ENCODE peak calls at places on chromosome 6, in seven cellular contexts. P, W, I, M, L, D and Y are unnamed samples.

GRCh38 chr6:47138046-47138445 is 95.9 kb upstream of the ADGRF1 start:
- DNase-seq in P (no peak), W (peak), I (no peak), M (no peak), L (no peak), D (no peak), Y (no peak)

GRCh38 chr6:45608252-45608911 is 230.6 kb upstream of the SUPT3H start:
- DNase-seq in P (no peak), W (no peak), I (no peak), M (no peak), L (no peak), D (no peak), Y (no peak)

GRCh38 chr6:146041282-146041681 is 12.4 kb downstream of the GRM1 start:
- DNase-seq in P (peak), W (no peak), I (no peak), M (no peak), L (peak), D (no peak), Y (no peak)

GRCh38 chr6:13397359-13398080 is 69.2 kb upstream of the TBC1D7 start:
- DNase-seq in P (no peak), W (no peak), I (no peak), M (no peak), L (no peak), D (peak), Y (peak)

GRCh38 chr6:101800598-101800997 is 407.1 kb downstream of the GRIK2 start:
- DNase-seq in P (no peak), W (no peak), I (no peak), M (no peak), L (no peak), D (no peak), Y (no peak)

GRCh38 chr6:149887343-149887742 is 10.6 kb downstream of the RAET1E start:
- DNase-seq in P (no peak), W (no peak), I (no peak), M (no peak), L (no peak), D (no peak), Y (no peak)

GRCh38 chr6:84728602-84729001 is 35.8 kb downstream of the TBX18 start:
- DNase-seq in P (peak), W (no peak), I (no peak), M (no peak), L (peak), D (no peak), Y (no peak)

GRCh38 chr6:37456126-37456525 is 23.1 kb downstream of the CMTR1 start:
- DNase-seq in P (peak), W (peak), I (no peak), M (no peak), L (no peak), D (no peak), Y (no peak)

GRCh38 chr6:108758884-108759283 is 89.3 kb upstream of the ARMC2 start:
- DNase-seq in P (no peak), W (no peak), I (no peak), M (peak), L (no peak), D (no peak), Y (no peak)

GRCh38 chr6:3312604-3313167 is 53.9 kb downstream of the PSMG4 start:
- DNase-seq in P (no peak), W (no peak), I (no peak), M (no peak), L (no peak), D (no peak), Y (no peak)

GRCh38 chr6:125961117-125961516 is 4.5 kb downstream of the HINT3 start:
- DNase-seq in P (no peak), W (no peak), I (no peak), M (no peak), L (no peak), D (no peak), Y (no peak)

GRCh38 chr6:11414564-11414963 is 123.0 kb upstream of the TMEM170B start:
- DNase-seq in P (peak), W (no peak), I (no peak), M (no peak), L (no peak), D (peak), Y (no peak)

GRCh38 chr6:6730831-6731230 is 142.3 kb downstream of the LY86 start:
- DNase-seq in P (peak), W (peak), I (no peak), M (no peak), L (no peak), D (no peak), Y (no peak)

GRCh38 chr6:43873806-43874714 is 104.0 kb downstream of the VEGFA start:
- DNase-seq in P (no peak), W (no peak), I (peak), M (no peak), L (peak), D (no peak), Y (no peak)

GRCh38 chr6:111585241-111585968 is 20.3 kb downstream of the TRAF3IP2 start:
- DNase-seq in P (no peak), W (no peak), I (no peak), M (no peak), L (no peak), D (no peak), Y (no peak)

GRCh38 chr6:39217177-39217864 is 12.0 kb downstream of the KCNK5 start:
- DNase-seq in P (no peak), W (no peak), I (no peak), M (no peak), L (no peak), D (no peak), Y (no peak)

GRCh38 chr6:16402501-16402900 is 164.1 kb downstream of the GMPR start:
- DNase-seq in P (no peak), W (no peak), I (no peak), M (no peak), L (no peak), D (no peak), Y (no peak)

DNA sequence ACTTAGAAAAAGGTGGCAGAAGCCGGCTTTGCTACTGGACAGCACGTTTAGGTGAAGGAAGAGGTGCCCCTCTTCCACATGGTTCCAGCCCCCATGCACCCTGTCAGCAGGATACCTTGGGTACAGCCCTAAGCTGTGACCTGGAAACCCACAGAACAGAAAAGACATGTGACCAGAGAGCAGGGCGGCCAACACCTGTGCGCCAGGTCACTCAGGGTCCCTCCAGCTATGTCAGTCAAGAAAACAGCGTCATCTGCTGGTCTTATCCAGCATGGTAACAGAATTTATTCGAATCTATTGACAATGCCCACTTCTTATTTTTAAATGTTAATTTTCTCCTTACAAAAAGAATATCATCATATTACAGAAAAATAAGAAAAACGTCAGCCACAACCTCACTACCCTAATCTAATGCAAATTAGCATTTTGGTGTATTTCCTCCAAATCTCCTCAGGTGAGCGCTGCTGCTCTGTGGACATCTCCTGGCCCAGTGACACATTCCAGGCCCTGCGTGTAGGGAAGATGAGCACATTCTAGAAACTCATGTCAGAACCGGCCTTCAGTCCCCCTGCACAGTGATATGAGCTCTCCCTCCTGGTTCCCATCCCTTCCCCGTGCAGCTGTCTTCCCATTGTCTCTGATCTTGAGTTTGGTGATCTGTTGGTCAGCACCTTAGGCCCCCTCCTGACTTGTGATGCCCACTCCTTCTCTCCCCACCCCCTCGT is 37.2 kb downstream of the GTF2H5 start:
- DNase-seq in P (no peak), W (no peak), I (no peak), M (no peak), L (peak), D (no peak), Y (no peak)
- TF ChIP-seq CTCF in P (peak), W (peak), I (peak), M (no peak), L (peak), D (peak), Y (peak)

GRCh38 chr6:41072836-41073202 is at the start of gene NFYA:
- DNase-seq in P (peak), W (peak), I (no peak), M (no peak), L (peak), D (no peak), Y (no peak)

GRCh38 chr6:41071501-41071922 is 644 bp downstream of the OARD1 start:
- DNase-seq in P (no peak), W (no peak), I (no peak), M (no peak), L (no peak), D (no peak), Y (no peak)

GRCh38 chr6:41073968-41074691 is 1.4 kb downstream of the NFYA start:
- DNase-seq in P (no peak), W (no peak), I (no peak), M (no peak), L (peak), D (no peak), Y (no peak)

GRCh38 chr6:41073203-41073967 is 611 bp downstream of the NFYA start:
- DNase-seq in P (peak), W (no peak), I (peak), M (peak), L (peak), D (peak), Y (peak)

GRCh38 chr6:41071923-41072835 is at the start of gene OARD1:
- DNase-seq in P (peak), W (peak), I (peak), M (peak), L (peak), D (peak), Y (peak)
- TF ChIP-seq CTCF in P (no peak), W (no peak), I (no peak), M (no peak), L (no peak), D (no peak), Y (no peak)

GRCh38 chr6:158498362-158498761 is 61.5 kb upstream of the TMEM181 start:
- DNase-seq in P (no peak), W (no peak), I (no peak), M (no peak), L (no peak), D (no peak), Y (no peak)

GRCh38 chr6:158499601-158500000 is 60.3 kb upstream of the TMEM181 start:
- DNase-seq in P (no peak), W (no peak), I (no peak), M (no peak), L (no peak), D (no peak), Y (no peak)

GRCh38 chr6:158497620-158498019 is 62.3 kb upstream of the TMEM181 start:
- DNase-seq in P (no peak), W (no peak), I (no peak), M (no peak), L (peak), D (no peak), Y (no peak)

GRCh38 chr6:158500016-158500735 is 59.7 kb upstream of the TMEM181 start:
- DNase-seq in P (no peak), W (peak), I (no peak), M (no peak), L (no peak), D (no peak), Y (no peak)

GRCh38 chr6:158496700-158497099 is 63.2 kb upstream of the TMEM181 start:
- DNase-seq in P (no peak), W (no peak), I (no peak), M (no peak), L (peak), D (no peak), Y (no peak)
- TF ChIP-seq CTCF in P (no peak), W (no peak), I (no peak), M (no peak), L (peak), D (peak), Y (peak)

DNA sequence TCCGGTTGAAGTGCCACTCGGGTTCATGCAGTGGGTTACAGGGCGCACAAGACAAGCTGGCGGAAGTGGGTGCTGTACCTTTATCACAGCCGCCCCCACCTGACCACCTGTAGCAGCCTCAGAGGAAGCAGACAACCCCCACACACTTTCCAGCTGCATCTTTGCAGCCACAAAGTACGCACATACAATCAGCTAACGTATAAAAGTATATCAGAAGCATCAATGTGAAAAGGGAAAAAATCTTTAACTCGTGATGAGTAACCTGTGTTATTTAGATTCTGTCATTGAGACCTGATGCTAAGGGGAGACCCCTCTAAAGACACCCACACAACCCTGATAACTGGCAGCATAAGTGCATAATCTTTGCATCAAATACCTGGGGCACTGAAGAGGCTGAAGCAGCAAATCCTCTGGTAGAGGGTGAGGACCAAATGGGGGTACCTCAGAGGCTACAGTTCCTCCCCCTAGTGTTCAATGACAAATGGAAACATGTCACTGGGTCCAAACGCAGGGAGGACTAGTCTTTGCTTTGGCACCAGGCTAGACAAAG is 22.1 kb downstream of the BACH2 start:
- DNase-seq in P (no peak), W (no peak), I (no peak), M (no peak), L (peak), D (no peak), Y (no peak)
- TF ChIP-seq CTCF in P (no peak), W (no peak), I (no peak), M (no peak), L (peak), D (peak), Y (no peak)

GRCh38 chr6:156359912-156360311 is 417.3 kb upstream of the ARID1B start:
- DNase-seq in P (no peak), W (no peak), I (no peak), M (no peak), L (peak), D (no peak), Y (no peak)
- TF ChIP-seq CTCF in P (no peak), W (peak), I (no peak), M (no peak), L (peak), D (peak), Y (no peak)